ENCODE peak calls at places on chromosome 20, in eight cellular contexts. O is NCI-H1694 treated with DMSO at 0.1 percent for 48 hours; Q is occipital lobe; Y is astrocyte of the spinal cord; D is stimulated activated CD4-positive, alpha-beta T cell treated with anti-CD3 and anti-CD28 coated beads, Interleukin-12 subunit alpha, Interleukin-12 subunit beta, amount 100 ng/mL, for 4 hours; K is mesothelial cell of epicardium; N is heart right ventricle; B is NCI-H1105. R is an unnamed sample.

GRCh38 chr20:19699132-19699971 is 58.7 kb upstream of the RIN2 start:
- DNase-seq in O (peak; percentile 89), Q (no peak), Y (peak; percentile 75), D (no peak), K (no peak), N (no peak), B (no peak), R (no peak)

GRCh38 chr20:54061106-54061881 is 9.1 kb downstream of the BCAS1 start:
- DNase-seq in O (no peak), Q (no peak), Y (no peak), D (no peak), K (no peak), N (no peak), B (no peak), R (no peak)

GRCh38 chr20:10922941-10923340 is 249.1 kb upstream of the JAG1 start:
- DNase-seq in O (no peak), Q (no peak), Y (peak; percentile 92), D (no peak), K (no peak), N (no peak), B (no peak), R (no peak)

GRCh38 chr20:15802020-15802419 is 771.2 kb downstream of the KIF16B start:
- DNase-seq in O (no peak), Q (no peak), Y (no peak), D (no peak), K (no peak), N (no peak), B (no peak), R (no peak)

GRCh38 chr20:43739148-43739749 is 12.4 kb upstream of the GTSF1L start:
- DNase-seq in O (no peak), Q (no peak), Y (no peak), D (no peak), K (no peak), N (no peak), B (no peak), R (no peak)

GRCh38 chr20:35005463-35005961 is 49.8 kb downstream of the MYH7B start:
- DNase-seq in O (no peak), Q (no peak), Y (no peak), D (no peak), K (no peak), N (no peak), B (no peak), R (no peak)

GRCh38 chr20:42706762-42707161 is 482.9 kb downstream of the PTPRT start:
- DNase-seq in O (no peak), Q (no peak), Y (no peak), D (no peak), K (no peak), N (no peak), B (peak; percentile 22), R (no peak)

GRCh38 chr20:63026582-63027424 is 20.0 kb upstream of the BHLHE23 start:
- DNase-seq in O (no peak), Q (no peak), Y (no peak), D (no peak), K (no peak), N (no peak), B (no peak), R (peak; percentile 13)